ENCODE peak calls at places on chromosomes 16 and 17, in seven cellular contexts. One of them, this sample, is unnamed. For H3K4me1, the result is how much of the 10 kb centered on the place peaks cover.

GRCh38 chr16:30953111-30953510 is 4.2 kb downstream of the ORAI3 start:
- DNase-seq in small intestine: no peak
- DNase-seq in transverse colon: no peak
- DNase-seq in right atrium auricular region: no peak
- DNase-seq in thoracic aorta: no peak
- DNase-seq in MM.1S: no peak
- DNase-seq in heart right ventricle: no peak
- DNase-seq in this sample: no peak

GRCh38 chr16:55605756-55606155 is 39.3 kb downstream of the CAPNS2 start:
- DNase-seq in small intestine: no peak
- DNase-seq in transverse colon: no peak
- DNase-seq in right atrium auricular region: no peak
- DNase-seq in thoracic aorta: no peak
- DNase-seq in MM.1S: no peak
- DNase-seq in heart right ventricle: no peak
- DNase-seq in this sample: no peak

GRCh38 chr17:3639981-3640596 is 3.5 kb downstream of the CTNS start:
- DNase-seq in small intestine: no peak
- DNase-seq in transverse colon: no peak
- DNase-seq in right atrium auricular region: no peak
- DNase-seq in thoracic aorta: no peak
- DNase-seq in MM.1S: peak
- DNase-seq in heart right ventricle: no peak
- DNase-seq in this sample: no peak

GRCh38 chr17:2122641-2123302 is 67.9 kb downstream of the HIC1 start:
- DNase-seq in small intestine: no peak
- DNase-seq in transverse colon: peak
- DNase-seq in right atrium auricular region: peak
- DNase-seq in thoracic aorta: no peak
- DNase-seq in MM.1S: no peak
- DNase-seq in heart right ventricle: peak
- DNase-seq in this sample: peak

GRCh38 chr17:38868095-38868967 is 1.5 kb upstream of the LASP1 start:
- DNase-seq in small intestine: peak
- DNase-seq in transverse colon: peak
- DNase-seq in right atrium auricular region: peak
- DNase-seq in thoracic aorta: no peak
- DNase-seq in MM.1S: peak
- DNase-seq in heart right ventricle: peak
- DNase-seq in this sample: no peak

GRCh38 chr16:83977056-83977815 is 9.2 kb downstream of the NECAB2 start:
- DNase-seq in small intestine: no peak
- DNase-seq in transverse colon: no peak
- DNase-seq in right atrium auricular region: no peak
- DNase-seq in thoracic aorta: no peak
- DNase-seq in MM.1S: no peak
- DNase-seq in heart right ventricle: no peak
- DNase-seq in this sample: no peak

GRCh38 chr17:77869665-77870132 is 88.8 kb upstream of the TNRC6C start:
- DNase-seq in small intestine: no peak
- DNase-seq in transverse colon: peak
- DNase-seq in right atrium auricular region: no peak
- DNase-seq in thoracic aorta: no peak
- DNase-seq in MM.1S: peak
- DNase-seq in heart right ventricle: peak
- DNase-seq in this sample: no peak

GRCh38 chr17:45989759-45990158 is 9.3 kb upstream of the STH start:
- DNase-seq in small intestine: no peak
- DNase-seq in transverse colon: no peak
- DNase-seq in right atrium auricular region: no peak
- DNase-seq in thoracic aorta: no peak
- DNase-seq in MM.1S: no peak
- DNase-seq in heart right ventricle: no peak
- DNase-seq in this sample: no peak

GRCh38 chr16:79598341-79599181 is 2.0 kb downstream of the MAF start:
- DNase-seq in small intestine: peak
- DNase-seq in transverse colon: peak
- DNase-seq in right atrium auricular region: peak
- DNase-seq in thoracic aorta: peak
- DNase-seq in MM.1S: peak
- DNase-seq in heart right ventricle: peak
- DNase-seq in this sample: peak

GRCh38 chr17:36532435-36532975 is 2.2 kb downstream of the MYO19 start:
- DNase-seq in small intestine: no peak
- DNase-seq in transverse colon: no peak
- DNase-seq in right atrium auricular region: no peak
- DNase-seq in thoracic aorta: no peak
- DNase-seq in MM.1S: no peak
- DNase-seq in heart right ventricle: no peak
- DNase-seq in this sample: no peak

GRCh38 chr17:62717589-62718342 is 90.3 kb downstream of the MRC2 start:
- DNase-seq in small intestine: no peak
- DNase-seq in transverse colon: no peak
- DNase-seq in right atrium auricular region: no peak
- DNase-seq in thoracic aorta: no peak
- DNase-seq in MM.1S: no peak
- DNase-seq in heart right ventricle: no peak
- DNase-seq in this sample: no peak

GRCh38 chr17:20999044-20999573 is 43.7 kb downstream of the USP22 start:
- DNase-seq in small intestine: no peak
- DNase-seq in transverse colon: no peak
- DNase-seq in right atrium auricular region: peak
- DNase-seq in thoracic aorta: no peak
- DNase-seq in MM.1S: no peak
- DNase-seq in heart right ventricle: no peak
- DNase-seq in this sample: no peak

GRCh38 chr16:79658301-79659001 is 57.9 kb upstream of the MAF start:
- DNase-seq in small intestine: no peak
- DNase-seq in transverse colon: no peak
- DNase-seq in right atrium auricular region: no peak
- DNase-seq in thoracic aorta: no peak
- DNase-seq in MM.1S: no peak
- DNase-seq in heart right ventricle: no peak
- DNase-seq in this sample: peak

GRCh38 chr17:79230576-79230975 is 156.0 kb downstream of the ENGASE start:
- DNase-seq in small intestine: no peak
- DNase-seq in transverse colon: no peak
- DNase-seq in right atrium auricular region: no peak
- DNase-seq in thoracic aorta: no peak
- DNase-seq in MM.1S: no peak
- DNase-seq in heart right ventricle: no peak
- DNase-seq in this sample: no peak

GRCh38 chr16:85475233-85475632 is 137.9 kb upstream of the GSE1 start:
- DNase-seq in small intestine: no peak
- DNase-seq in transverse colon: no peak
- DNase-seq in right atrium auricular region: no peak
- DNase-seq in thoracic aorta: no peak
- DNase-seq in MM.1S: no peak
- DNase-seq in heart right ventricle: no peak
- DNase-seq in this sample: no peak

GRCh38 chr16:700684-701584 is 4.7 kb downstream of the FBXL16 start:
- DNase-seq in small intestine: no peak
- DNase-seq in transverse colon: no peak
- DNase-seq in right atrium auricular region: no peak
- DNase-seq in thoracic aorta: no peak
- DNase-seq in MM.1S: no peak
- DNase-seq in heart right ventricle: no peak
- DNase-seq in this sample: no peak

GRCh38 chr16:55510185-55510805 is 1.4 kb downstream of the LPCAT2 start:
- DNase-seq in small intestine: no peak
- DNase-seq in transverse colon: no peak
- DNase-seq in right atrium auricular region: no peak
- DNase-seq in thoracic aorta: no peak
- DNase-seq in MM.1S: no peak
- DNase-seq in heart right ventricle: no peak
- DNase-seq in this sample: no peak

DNA sequence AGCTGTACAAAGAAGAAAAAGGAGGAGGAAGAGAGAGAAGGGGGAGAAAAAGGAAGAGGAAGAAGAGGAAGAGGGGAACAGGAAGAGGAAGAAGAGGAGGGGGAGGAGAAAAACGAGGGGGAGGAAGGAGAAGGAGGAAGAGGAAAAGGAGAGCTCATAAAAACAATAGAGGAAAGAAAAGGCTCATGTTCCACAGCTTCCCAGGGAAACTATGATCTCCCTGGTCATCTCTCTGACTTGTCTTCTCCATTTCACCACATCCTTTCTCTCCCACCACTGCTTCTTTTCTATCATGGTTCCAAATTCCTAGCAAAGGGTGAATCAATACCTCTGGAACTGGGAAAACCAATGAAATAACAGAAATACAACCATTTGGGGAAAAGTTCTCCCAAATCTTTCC is 254.1 kb upstream of the ERCC4 start:
- DNase-seq in small intestine: no peak
- DNase-seq in transverse colon: no peak
- DNase-seq in right atrium auricular region: no peak
- DNase-seq in thoracic aorta: no peak
- DNase-seq in MM.1S: no peak
- DNase-seq in heart right ventricle: no peak
- DNase-seq in this sample: no peak
- H3K4me1 ChIP-seq in small intestine: under half
- H3K4me1 ChIP-seq in transverse colon: under half
- H3K4me1 ChIP-seq in right atrium auricular region: under half
- H3K4me1 ChIP-seq in thoracic aorta: under half
- H3K4me1 ChIP-seq in MM.1S: under half
- H3K4me1 ChIP-seq in heart right ventricle: under half
- H3K4me1 ChIP-seq in this sample: under half

GRCh38 chr17:7777017-7777416 is 57.0 kb upstream of the KDM6B start:
- DNase-seq in small intestine: no peak
- DNase-seq in transverse colon: no peak
- DNase-seq in right atrium auricular region: no peak
- DNase-seq in thoracic aorta: no peak
- DNase-seq in MM.1S: no peak
- DNase-seq in heart right ventricle: no peak
- DNase-seq in this sample: no peak

GRCh38 chr17:7781467-7781866 is 52.5 kb upstream of the KDM6B start:
- DNase-seq in small intestine: peak
- DNase-seq in transverse colon: no peak
- DNase-seq in right atrium auricular region: no peak
- DNase-seq in thoracic aorta: no peak
- DNase-seq in MM.1S: no peak
- DNase-seq in heart right ventricle: no peak
- DNase-seq in this sample: no peak

GRCh38 chr17:7782237-7782636 is 51.8 kb upstream of the KDM6B start:
- DNase-seq in small intestine: no peak
- DNase-seq in transverse colon: no peak
- DNase-seq in right atrium auricular region: no peak
- DNase-seq in thoracic aorta: no peak
- DNase-seq in MM.1S: no peak
- DNase-seq in heart right ventricle: no peak
- DNase-seq in this sample: no peak

GRCh38 chr17:7775058-7775457 is 57.5 kb downstream of the DNAH2 start:
- DNase-seq in small intestine: no peak
- DNase-seq in transverse colon: no peak
- DNase-seq in right atrium auricular region: no peak
- DNase-seq in thoracic aorta: no peak
- DNase-seq in MM.1S: no peak
- DNase-seq in heart right ventricle: no peak
- DNase-seq in this sample: no peak

DNA sequence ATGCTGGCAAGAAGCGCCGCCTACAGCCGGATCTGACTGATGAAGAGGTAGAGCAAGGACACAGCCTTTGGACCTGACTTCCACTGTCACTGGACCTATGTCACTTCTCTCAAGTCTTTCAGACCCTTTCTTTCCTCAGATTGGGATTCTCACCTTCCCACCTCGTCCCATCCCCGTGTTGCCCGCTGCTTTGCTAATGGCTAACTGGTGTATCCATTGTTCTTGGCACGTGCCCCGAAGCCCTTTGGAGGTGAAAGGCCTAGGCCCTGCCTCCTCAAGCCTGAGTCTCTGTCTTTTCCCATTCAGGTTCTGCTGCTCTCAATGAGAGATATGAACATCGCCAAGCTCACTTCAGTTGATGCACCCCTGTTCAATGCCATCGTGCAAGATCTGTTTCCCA is 53.3 kb upstream of the KDM6B start:
- DNase-seq in small intestine: no peak
- DNase-seq in transverse colon: no peak
- DNase-seq in right atrium auricular region: no peak
- DNase-seq in thoracic aorta: no peak
- DNase-seq in MM.1S: no peak
- DNase-seq in heart right ventricle: no peak
- DNase-seq in this sample: no peak
- H3K4me3 ChIP-seq in small intestine: no peak
- H3K4me3 ChIP-seq in transverse colon: no peak
- H3K4me3 ChIP-seq in right atrium auricular region: no peak
- H3K4me3 ChIP-seq in thoracic aorta: no peak
- H3K4me3 ChIP-seq in MM.1S: no peak
- H3K4me3 ChIP-seq in heart right ventricle: no peak
- H3K4me3 ChIP-seq in this sample: no peak

GRCh38 chr17:40315206-40315605 is 6.2 kb downstream of the RARA start:
- DNase-seq in small intestine: no peak
- DNase-seq in transverse colon: no peak
- DNase-seq in right atrium auricular region: no peak
- DNase-seq in thoracic aorta: no peak
- DNase-seq in MM.1S: no peak
- DNase-seq in heart right ventricle: no peak
- DNase-seq in this sample: no peak
- H3K4me1 ChIP-seq in small intestine: under half
- H3K4me1 ChIP-seq in transverse colon: half or more
- H3K4me1 ChIP-seq in right atrium auricular region: half or more
- H3K4me1 ChIP-seq in thoracic aorta: half or more
- H3K4me1 ChIP-seq in MM.1S: half or more
- H3K4me1 ChIP-seq in heart right ventricle: half or more
- H3K4me1 ChIP-seq in this sample: under half

DNA sequence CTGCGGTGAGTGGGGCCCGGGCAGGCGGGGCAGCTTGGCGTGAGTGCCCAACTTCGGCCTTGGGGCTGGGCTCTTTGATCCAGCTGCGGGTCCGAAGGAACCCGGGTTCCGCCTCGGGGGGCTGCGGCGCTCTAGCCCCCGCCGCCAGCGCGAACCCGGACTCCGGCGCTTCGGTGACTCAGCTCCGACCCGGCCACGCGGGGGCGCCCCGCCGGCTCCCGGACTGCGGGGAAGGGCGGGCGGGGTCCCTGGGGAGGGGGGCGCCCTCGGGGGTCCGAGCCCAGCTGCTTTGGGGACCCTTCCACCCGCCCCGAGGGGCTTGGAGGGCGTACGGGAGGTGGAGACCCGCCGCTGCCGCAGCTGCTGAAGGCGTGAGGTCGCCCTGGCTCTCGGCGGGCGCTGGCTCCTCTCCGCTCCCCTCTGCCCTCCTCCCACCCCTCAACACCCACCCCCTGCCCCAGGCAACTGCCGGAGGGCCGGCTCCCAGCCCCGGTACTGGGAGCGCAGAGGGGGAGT is 461 bp downstream of the CPNE2 start:
- DNase-seq in small intestine: peak
- DNase-seq in transverse colon: peak
- DNase-seq in right atrium auricular region: no peak
- DNase-seq in thoracic aorta: no peak
- DNase-seq in MM.1S: peak
- DNase-seq in heart right ventricle: peak
- DNase-seq in this sample: peak
- H3K4me3 ChIP-seq in small intestine: peak
- H3K4me3 ChIP-seq in transverse colon: peak
- H3K4me3 ChIP-seq in right atrium auricular region: peak
- H3K4me3 ChIP-seq in thoracic aorta: peak
- H3K4me3 ChIP-seq in MM.1S: peak
- H3K4me3 ChIP-seq in heart right ventricle: peak
- H3K4me3 ChIP-seq in this sample: peak